ENCODE peak calls at places on chromosome 14, in seven cellular contexts. F is GM23338, E is MG63, J is left ventricle myocardium inferior, Y is SJSA1, H is gastrocnemius medialis, O is BJ. S is an unnamed sample.

GRCh38 chr14:105375635-105376057 is 22.7 kb upstream of the TEX22 start:
- DNase-seq in E (no peak), F (no peak), Y (no peak), O (no peak), H (no peak), J (no peak), S (no peak)

GRCh38 chr14:99055816-99056215 is 216.2 kb downstream of the BCL11B start:
- DNase-seq in Y (no peak), H (no peak), O (no peak), F (no peak), E (no peak), J (no peak), S (no peak)

GRCh38 chr14:20436363-20436755 is 393 bp upstream of the KLHL33 start:
- DNase-seq in H (no peak), J (no peak), Y (no peak), O (peak; percentile 18), E (peak; percentile 54), F (no peak), S (no peak)

GRCh38 chr14:23578560-23579310 is at the start of gene JPH4:
- DNase-seq in F (peak; percentile 79), Y (no peak), O (no peak), H (no peak), E (no peak), J (no peak), S (peak; percentile 35)

GRCh38 chr14:105884808-105885281 is 358.5 kb downstream of the TMEM121 start:
- DNase-seq in H (no peak), F (no peak), E (no peak), J (no peak), O (no peak), Y (no peak), S (no peak)

GRCh38 chr14:71488703-71489141 is 443.5 kb upstream of the RGS6 start:
- DNase-seq in Y (no peak), J (no peak), H (no peak), E (peak; percentile 27), O (no peak), F (no peak), S (no peak)

GRCh38 chr14:99838555-99839193 is 45.5 kb downstream of the EML1 start:
- DNase-seq in J (no peak), O (no peak), Y (peak; percentile 72), H (no peak), E (no peak), F (peak; percentile 94), S (peak; percentile 48)

GRCh38 chr14:24881496-24881895 is 168.5 kb downstream of the STXBP6 start:
- DNase-seq in J (no peak), H (no peak), F (no peak), O (no peak), Y (no peak), E (no peak), S (no peak)

GRCh38 chr14:30980980-30981379 is 44.5 kb upstream of the AP4S1 start:
- DNase-seq in O (no peak), F (no peak), Y (no peak), J (no peak), H (no peak), E (no peak), S (no peak)

GRCh38 chr14:68236525-68236924 is 416.9 kb downstream of the RAD51B start:
- DNase-seq in J (no peak), F (no peak), O (no peak), H (no peak), Y (no peak), E (no peak), S (no peak)

GRCh38 chr14:73452341-73453191 is 5.8 kb downstream of the NUMB start:
- DNase-seq in J (no peak), F (no peak), E (no peak), H (no peak), Y (peak; percentile 31), O (no peak), S (no peak)

GRCh38 chr14:58637040-58637390 is 747 bp upstream of the DACT1 start:
- DNase-seq in Y (peak; percentile 67), O (peak; percentile 82), H (no peak), J (peak; percentile 41), F (no peak), E (peak; percentile 42), S (peak; percentile 86)

GRCh38 chr14:61218765-61219164 is 62.4 kb downstream of the TMEM30B start:
- DNase-seq in Y (no peak), H (no peak), O (peak; percentile 42), F (peak; percentile 33), J (peak; percentile 48), E (no peak), S (peak; percentile 14)

GRCh38 chr14:65329911-65330310 is 82.6 kb upstream of the FUT8 start:
- DNase-seq in O (no peak), J (no peak), H (no peak), F (no peak), E (no peak), Y (no peak), S (no peak)

GRCh38 chr14:34078117-34078743 is 127.4 kb upstream of the EGLN3 start:
- DNase-seq in F (no peak), E (no peak), J (no peak), H (no peak), O (no peak), Y (no peak), S (peak; percentile 35)

GRCh38 chr14:52067873-52068740 is 752 bp downstream of the NID2 start:
- DNase-seq in Y (peak; percentile 64), H (no peak), J (peak; percentile 44), E (no peak), F (peak; percentile 66), O (no peak), S (peak; percentile 42)

GRCh38 chr14:62006116-62006737 is 244.0 kb downstream of the SNAPC1 start:
- DNase-seq in F (no peak), E (no peak), J (no peak), Y (no peak), H (no peak), O (peak; percentile 15), S (no peak)

GRCh38 chr14:28784262-28785021 is 17.9 kb downstream of the FOXG1 start:
- DNase-seq in E (no peak), F (peak; percentile 15), O (no peak), Y (no peak), J (no peak), H (no peak), S (no peak)

GRCh38 chr14:51283402-51283825 is 43.4 kb downstream of the TMX1 start:
- DNase-seq in O (peak; percentile 77), H (no peak), F (peak; percentile 90), E (no peak), J (no peak), Y (peak; percentile 85), S (peak; percentile 92)

GRCh38 chr14:94449930-94450329 is 2.7 kb downstream of the SERPINA11 start:
- DNase-seq in F (no peak), Y (no peak), O (no peak), E (no peak), J (no peak), H (no peak), S (no peak)

GRCh38 chr14:64549016-64549415 is 745 bp upstream of the PPP1R36 start:
- DNase-seq in Y (no peak), J (no peak), F (no peak), H (no peak), O (no peak), E (no peak), S (no peak)

GRCh38 chr14:59087711-59088110 is 100.8 kb upstream of the DAAM1 start:
- DNase-seq in O (no peak), H (no peak), E (no peak), J (no peak), F (no peak), Y (no peak), S (no peak)

GRCh38 chr14:95470942-95471499 is 45.4 kb downstream of the SYNE3 start:
- DNase-seq in F (no peak), Y (no peak), J (no peak), H (no peak), E (no peak), O (no peak), S (no peak)

GRCh38 chr14:95472819-95473251 is 43.6 kb downstream of the SYNE3 start:
- DNase-seq in J (no peak), F (no peak), O (no peak), H (no peak), E (no peak), Y (no peak), S (no peak)

GRCh38 chr14:95474486-95474885 is 42.0 kb downstream of the SYNE3 start:
- DNase-seq in F (no peak), E (no peak), Y (no peak), H (no peak), O (no peak), J (no peak), S (no peak)

GRCh38 chr14:95469134-95469481 is 47.3 kb downstream of the SYNE3 start:
- DNase-seq in H (no peak), F (no peak), Y (no peak), O (no peak), E (no peak), J (no peak), S (no peak)

GRCh38 chr14:95471526-95472304 is 44.7 kb downstream of the SYNE3 start:
- DNase-seq in O (no peak), J (peak; percentile 66), F (no peak), Y (no peak), H (no peak), E (peak; percentile 12), S (no peak)
- H3K4me3 ChIP-seq in O (no peak overlapping the region), J (no peak overlapping the region), F (no peak overlapping the region), Y (no peak overlapping the region), H (no peak overlapping the region), E (no peak overlapping the region), S (no peak overlapping the region)

GRCh38 chr14:36521598-36522345 is 1.7 kb upstream of the NKX2-1 start:
- DNase-seq in Y (no peak), O (no peak), J (no peak), F (peak; percentile 79), E (no peak), H (no peak), S (no peak)
- H3K27me3 ChIP-seq in Y (peaks cover 51% of the 10 kb centered on the region), O (peaks cover 71% of the 10 kb centered on the region), J (peaks cover 100% of the 10 kb centered on the region), F (peaks cover 100% of the 10 kb centered on the region), E (peaks cover 10% of the 10 kb centered on the region), H (peaks cover 96% of the 10 kb centered on the region), S (peaks cover 99% of the 10 kb centered on the region)

GRCh38 chr14:92586966-92587365 is 73.4 kb downstream of the RIN3 start:
- DNase-seq in F (no peak), Y (no peak), E (no peak), H (no peak), O (no peak), J (no peak), S (no peak)

GRCh38 chr14:92582706-92583452 is 69.3 kb downstream of the RIN3 start:
- DNase-seq in J (no peak), E (no peak), Y (no peak), F (no peak), O (no peak), H (no peak), S (no peak)

GRCh38 chr14:92586001-92586947 is 72.7 kb downstream of the RIN3 start:
- DNase-seq in Y (peak; percentile 74), E (peak; percentile 29), F (no peak), J (no peak), O (peak; percentile 99), H (no peak), S (peak; percentile 52)

GRCh38 chr14:92584221-92584620 is 70.6 kb downstream of the RIN3 start:
- DNase-seq in Y (no peak), H (no peak), O (no peak), E (no peak), J (no peak), F (no peak), S (no peak)

GRCh38 chr14:92584856-92585255 is 71.3 kb downstream of the RIN3 start:
- DNase-seq in E (no peak), J (no peak), Y (no peak), H (no peak), F (no peak), O (no peak), S (no peak)
- H3K4me3 ChIP-seq in E (no peak overlapping the region), J (no peak overlapping the region), Y (no peak overlapping the region), H (no peak overlapping the region), F (no peak overlapping the region), O (no peak overlapping the region), S (no peak overlapping the region)

GRCh38 chr14:104184911-104185499 is 46.6 kb downstream of the KIF26A start:
- DNase-seq in J (peak; percentile 49), O (no peak), H (no peak), F (no peak), E (no peak), Y (no peak), S (peak; percentile 52)
- H3K27me3 ChIP-seq in J (no peaks in the 10 kb centered on the region), O (no peaks in the 10 kb centered on the region), H (peaks cover 8% of the 10 kb centered on the region), F (no peaks in the 10 kb centered on the region), E (no peaks in the 10 kb centered on the region), Y (peaks cover 5% of the 10 kb centered on the region), S (no peaks in the 10 kb centered on the region)

S was measured in hepatocyte.